ENCODE peak calls at places on chromosomes 13 and 19, in five cellular contexts. One of them, this sample, is unnamed.

GRCh38 chr13:26534036-26534726 is 23.3 kb upstream of the WASF3 start:
- DNase-seq in fibroblast of lung: no peak
- DNase-seq in GM23338: no peak
- DNase-seq in GM23248: no peak
- DNase-seq in PC-9: no peak
- DNase-seq in this sample: no peak

GRCh38 chr19:43672061-43672679 is 2.2 kb upstream of the PLAUR start:
- DNase-seq in fibroblast of lung: no peak
- DNase-seq in PC-9: peak; percentile 14
- DNase-seq in GM23248: peak; percentile 11
- DNase-seq in GM23338: peak; percentile 21
- DNase-seq in this sample: no peak

GRCh38 chr19:38900220-38900629 is 456 bp downstream of the NFKBIB start:
- DNase-seq in GM23338: no peak
- DNase-seq in fibroblast of lung: no peak
- DNase-seq in GM23248: peak; percentile 30
- DNase-seq in PC-9: no peak
- DNase-seq in this sample: no peak

GRCh38 chr19:55563261-55563690 is 17.4 kb downstream of the ZNF579 start:
- DNase-seq in PC-9: no peak
- DNase-seq in GM23338: no peak
- DNase-seq in GM23248: peak; percentile 60
- DNase-seq in fibroblast of lung: peak; percentile 24
- DNase-seq in this sample: no peak

GRCh38 chr19:38691938-38692457 is 44.5 kb downstream of the ACTN4 start:
- DNase-seq in fibroblast of lung: peak; percentile 98
- DNase-seq in GM23248: peak; percentile 97
- DNase-seq in GM23338: no peak
- DNase-seq in PC-9: peak; percentile 90
- DNase-seq in this sample: no peak

GRCh38 chr19:1513492-1514294 is 874 bp upstream of the ADAMTSL5 start:
- DNase-seq in fibroblast of lung: peak; percentile 29
- DNase-seq in GM23338: peak; percentile 63
- DNase-seq in PC-9: peak; percentile 62
- DNase-seq in GM23248: peak; percentile 86
- DNase-seq in this sample: no peak

GRCh38 chr13:39910833-39911232 is 255.4 kb downstream of the COG6 start:
- DNase-seq in PC-9: no peak
- DNase-seq in GM23248: no peak
- DNase-seq in GM23338: no peak
- DNase-seq in fibroblast of lung: peak; percentile 34
- DNase-seq in this sample: no peak

GRCh38 chr19:53553159-53553558 is 15.2 kb downstream of the ZNF331 start:
- DNase-seq in GM23248: peak; percentile 37
- DNase-seq in GM23338: no peak
- DNase-seq in PC-9: no peak
- DNase-seq in fibroblast of lung: no peak
- DNase-seq in this sample: no peak

GRCh38 chr19:46727036-46727501 is 10.2 kb upstream of the PRKD2 start:
- DNase-seq in fibroblast of lung: no peak
- DNase-seq in PC-9: no peak
- DNase-seq in GM23248: no peak
- DNase-seq in GM23338: no peak
- DNase-seq in this sample: no peak

GRCh38 chr13:50089633-50090032 is 74.4 kb downstream of the KCNRG start:
- DNase-seq in GM23248: no peak
- DNase-seq in fibroblast of lung: no peak
- DNase-seq in GM23338: no peak
- DNase-seq in PC-9: no peak
- DNase-seq in this sample: no peak

GRCh38 chr19:47032171-47032811 is 12.7 kb downstream of the NPAS1 start:
- DNase-seq in fibroblast of lung: no peak
- DNase-seq in GM23338: peak; percentile 94
- DNase-seq in PC-9: peak; percentile 67
- DNase-seq in GM23248: peak; percentile 52
- DNase-seq in this sample: no peak

GRCh38 chr19:37933965-37934364 is 27.0 kb downstream of the SIPA1L3 start:
- DNase-seq in GM23338: no peak
- DNase-seq in PC-9: no peak
- DNase-seq in fibroblast of lung: peak; percentile 86
- DNase-seq in GM23248: peak; percentile 9
- DNase-seq in this sample: no peak

GRCh38 chr19:6045108-6045507 is 65.2 kb downstream of the RFX2 start:
- DNase-seq in fibroblast of lung: no peak
- DNase-seq in PC-9: no peak
- DNase-seq in GM23248: no peak
- DNase-seq in GM23338: no peak
- DNase-seq in this sample: no peak

GRCh38 chr13:24270639-24271131 is 38.7 kb upstream of the C1QTNF9 start:
- DNase-seq in fibroblast of lung: peak; percentile 62
- DNase-seq in GM23248: peak; percentile 75
- DNase-seq in PC-9: peak; percentile 7
- DNase-seq in GM23338: peak; percentile 24
- DNase-seq in this sample: no peak

GRCh38 chr19:55082023-55082851 is 6.6 kb downstream of the EPS8L1 start:
- DNase-seq in PC-9: no peak
- DNase-seq in GM23248: peak; percentile 46
- DNase-seq in GM23338: peak; percentile 97
- DNase-seq in fibroblast of lung: peak; percentile 34
- DNase-seq in this sample: peak; percentile 47

GRCh38 chr13:109779074-109779473 is 7.3 kb downstream of the IRS2 start:
- DNase-seq in fibroblast of lung: peak; percentile 29
- DNase-seq in GM23338: no peak
- DNase-seq in GM23248: no peak
- DNase-seq in PC-9: no peak
- DNase-seq in this sample: no peak

DNA sequence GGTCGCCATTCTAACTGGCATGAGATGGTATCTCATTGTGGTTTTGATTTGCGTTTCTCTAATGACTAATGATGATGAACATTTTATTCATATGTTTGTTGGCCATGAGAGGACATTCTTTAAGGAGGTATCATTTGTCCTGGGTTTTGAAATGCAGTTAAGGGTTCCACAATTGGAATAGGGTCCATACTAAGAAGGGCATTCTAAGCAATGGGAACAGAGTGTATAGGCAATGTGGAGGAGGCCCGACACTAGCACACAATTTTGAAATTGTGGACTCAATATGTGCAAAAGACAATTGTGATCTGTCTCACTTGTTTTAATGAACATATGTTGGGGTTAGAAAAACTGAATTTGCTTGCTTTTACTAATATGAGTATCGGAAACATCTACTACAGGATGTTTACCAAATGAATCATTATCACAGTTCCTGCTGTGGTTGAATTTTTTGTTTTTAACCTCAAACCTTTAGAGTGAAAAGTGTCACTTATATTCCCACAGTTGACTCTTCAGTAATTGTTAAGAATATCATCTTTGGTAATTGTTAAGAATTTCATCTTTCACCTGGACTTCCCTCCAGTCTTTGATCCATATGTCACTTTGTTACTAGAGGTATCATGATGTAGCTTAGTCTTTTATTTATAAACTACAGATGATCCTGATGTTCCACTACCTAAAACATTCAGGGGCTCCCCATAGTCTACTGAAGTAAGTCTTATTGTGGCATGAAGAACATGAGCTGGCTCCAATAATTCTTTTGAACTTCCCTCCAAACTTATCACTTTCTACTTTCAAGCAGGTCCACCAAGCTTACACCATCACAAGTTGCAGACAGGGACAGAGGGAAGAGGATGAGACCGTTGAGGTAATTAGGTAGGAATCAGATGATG is 109.7 kb upstream of the KLF12 start:
- DNase-seq in GM23248: peak; percentile 89
- DNase-seq in fibroblast of lung: peak; percentile 83
- DNase-seq in PC-9: no peak
- DNase-seq in GM23338: no peak
- DNase-seq in this sample: no peak
- H3K36me3 ChIP-seq in GM23248: no peaks in the 10 kb centered on the region
- H3K36me3 ChIP-seq in fibroblast of lung: no peaks in the 10 kb centered on the region
- H3K36me3 ChIP-seq in PC-9: no peaks in the 10 kb centered on the region
- H3K36me3 ChIP-seq in GM23338: no peaks in the 10 kb centered on the region
- H3K36me3 ChIP-seq in this sample: no peaks in the 10 kb centered on the region

DNA sequence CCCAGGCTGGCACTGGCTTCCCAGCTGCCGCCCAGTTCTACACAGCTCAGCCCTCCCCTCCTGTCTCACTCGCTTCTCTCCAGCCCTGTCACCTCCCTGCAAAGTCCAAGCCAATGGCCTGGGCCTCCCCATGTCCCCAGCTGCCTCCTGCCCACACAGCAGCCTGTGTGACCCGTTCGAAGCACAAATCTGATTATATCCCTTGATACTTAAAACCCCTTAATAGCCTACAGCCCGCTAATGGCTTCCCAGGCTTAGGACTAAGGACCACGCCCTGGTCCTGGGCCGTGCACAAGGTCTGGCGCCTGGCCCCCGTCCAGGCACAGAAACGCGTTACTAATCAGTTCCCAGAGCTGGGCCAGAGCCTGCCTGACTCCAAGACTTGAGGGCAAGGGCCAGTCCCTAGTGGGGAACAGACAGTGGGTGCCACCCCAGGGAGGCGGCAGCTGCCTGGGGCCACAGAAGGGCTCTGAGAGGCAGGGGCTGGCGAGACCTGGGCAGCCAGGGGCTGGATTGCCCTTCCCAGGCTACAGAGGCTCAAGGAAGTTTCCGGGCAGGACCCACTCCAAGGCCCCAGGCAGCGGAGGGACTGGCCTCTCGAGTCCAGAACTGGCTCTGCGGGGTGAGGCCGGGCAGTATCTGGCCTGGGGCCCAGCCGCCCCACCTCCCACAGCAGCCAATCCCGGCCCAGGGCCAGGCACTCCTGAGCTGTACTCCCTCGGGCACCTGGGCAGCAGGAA is 10.4 kb downstream of the XAB2 start:
- DNase-seq in fibroblast of lung: no peak
- DNase-seq in GM23248: no peak
- DNase-seq in GM23338: no peak
- DNase-seq in PC-9: peak; percentile 97
- DNase-seq in this sample: no peak
- H3K27ac ChIP-seq in fibroblast of lung: no peak overlapping the region
- H3K27ac ChIP-seq in GM23248: no peak overlapping the region
- H3K27ac ChIP-seq in GM23338: no peak overlapping the region
- H3K27ac ChIP-seq in PC-9: peak overlapping the region; percentile 81
- H3K27ac ChIP-seq in this sample: no peak overlapping the region

GRCh38 chr13:94700536-94700935 is 11.8 kb downstream of the SOX21 start:
- DNase-seq in GM23338: no peak
- DNase-seq in fibroblast of lung: no peak
- DNase-seq in PC-9: no peak
- DNase-seq in GM23248: no peak
- DNase-seq in this sample: no peak

GRCh38 chr13:94703271-94703670 is 9.1 kb downstream of the SOX21 start:
- DNase-seq in GM23248: no peak
- DNase-seq in GM23338: peak; percentile 43
- DNase-seq in PC-9: no peak
- DNase-seq in fibroblast of lung: no peak
- DNase-seq in this sample: no peak

GRCh38 chr13:94703721-94704314 is 8.5 kb downstream of the SOX21 start:
- DNase-seq in GM23338: peak; percentile 25
- DNase-seq in fibroblast of lung: no peak
- DNase-seq in GM23248: no peak
- DNase-seq in PC-9: no peak
- DNase-seq in this sample: no peak

GRCh38 chr13:94701313-94702180 is 10.8 kb downstream of the SOX21 start:
- DNase-seq in fibroblast of lung: no peak
- DNase-seq in PC-9: no peak
- DNase-seq in GM23338: peak; percentile 43
- DNase-seq in GM23248: no peak
- DNase-seq in this sample: no peak

GRCh38 chr13:94702181-94703041 is 9.9 kb downstream of the SOX21 start:
- DNase-seq in PC-9: no peak
- DNase-seq in GM23338: peak; percentile 55
- DNase-seq in GM23248: no peak
- DNase-seq in fibroblast of lung: no peak
- DNase-seq in this sample: no peak
- TF ChIP-seq EZH2 in PC-9: no peak
- TF ChIP-seq EZH2 in GM23338: peak; percentile 78
- TF ChIP-seq EZH2 in GM23248: peak; percentile 59
- TF ChIP-seq EZH2 in fibroblast of lung: no peak
- TF ChIP-seq EZH2 in this sample: peak; percentile 62

DNA sequence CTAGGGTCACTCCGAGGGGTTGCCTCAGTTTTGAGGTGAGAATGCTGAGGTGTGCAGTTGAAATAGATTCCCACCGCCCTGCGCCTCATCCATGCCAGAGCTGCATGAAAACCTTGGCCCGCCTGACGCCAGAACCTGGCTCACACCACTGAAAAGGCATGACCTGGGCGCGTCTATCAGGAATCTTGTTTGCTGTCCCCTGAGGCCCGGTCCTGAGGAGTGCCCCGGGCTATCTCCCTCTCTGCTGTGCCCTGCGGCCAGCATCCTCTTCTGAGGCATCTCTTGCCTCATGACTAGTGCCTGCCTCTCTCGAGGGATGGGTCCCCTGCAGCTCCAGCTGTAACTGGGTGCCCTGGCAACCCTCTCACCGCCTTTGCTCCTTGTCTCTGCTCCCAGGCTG is 28.1 kb downstream of the SMARCA4 start:
- DNase-seq in GM23248: no peak
- DNase-seq in fibroblast of lung: no peak
- DNase-seq in PC-9: no peak
- DNase-seq in GM23338: no peak
- DNase-seq in this sample: no peak
- H3K36me3 ChIP-seq in GM23248: peaks cover 18% of the 10 kb centered on the region
- H3K36me3 ChIP-seq in fibroblast of lung: peaks cover 18% of the 10 kb centered on the region
- H3K36me3 ChIP-seq in PC-9: peaks cover 26% of the 10 kb centered on the region
- H3K36me3 ChIP-seq in GM23338: peaks cover 37% of the 10 kb centered on the region
- H3K36me3 ChIP-seq in this sample: peaks cover 86% of the 10 kb centered on the region

DNA sequence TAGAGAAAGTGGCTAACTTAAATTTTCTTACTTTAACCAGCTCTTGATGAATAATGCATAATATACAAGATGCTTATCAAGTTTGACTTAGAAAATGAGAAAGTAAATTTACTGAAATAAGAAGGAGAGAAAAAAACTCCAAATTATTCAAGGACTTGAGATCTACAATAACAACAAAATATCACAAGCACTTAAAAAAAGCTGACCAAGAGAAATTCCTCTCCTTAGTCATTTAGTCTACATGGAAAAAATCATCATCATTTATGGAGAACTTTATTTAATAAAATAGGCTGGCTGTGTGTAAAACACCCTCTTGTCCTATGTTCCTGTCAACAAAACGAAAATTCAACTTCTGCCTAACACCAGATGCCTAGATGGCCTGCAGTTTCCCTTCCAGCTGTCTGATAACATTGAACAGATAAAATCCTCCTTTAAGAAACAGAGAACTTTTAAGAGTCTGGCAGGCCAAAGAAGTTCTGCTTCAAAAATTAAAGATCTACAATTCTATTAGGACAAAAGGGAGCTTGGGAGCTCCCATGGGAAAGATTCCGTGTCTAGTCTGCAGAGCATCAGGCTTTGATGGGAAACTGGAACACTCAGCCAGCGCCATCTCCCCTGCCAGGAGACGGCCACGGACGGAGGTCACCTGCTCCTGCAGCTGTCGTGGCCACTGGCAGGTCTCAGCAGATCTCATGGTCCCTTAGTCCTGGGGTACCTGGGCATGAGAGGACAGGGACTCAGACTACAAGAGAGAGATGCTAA is 37.9 kb upstream of the ATP11A start:
- DNase-seq in PC-9: no peak
- DNase-seq in fibroblast of lung: no peak
- DNase-seq in GM23248: no peak
- DNase-seq in GM23338: no peak
- DNase-seq in this sample: no peak
- H3K27ac ChIP-seq in PC-9: no peak overlapping the region
- H3K27ac ChIP-seq in fibroblast of lung: no peak overlapping the region
- H3K27ac ChIP-seq in GM23248: no peak overlapping the region
- H3K27ac ChIP-seq in GM23338: no peak overlapping the region
- H3K27ac ChIP-seq in this sample: peak overlapping the region; percentile 94

GRCh38 chr19:35959040-35959967 is 23.1 kb downstream of the LRFN3 start:
- DNase-seq in GM23248: peak; percentile 68
- DNase-seq in fibroblast of lung: no peak
- DNase-seq in PC-9: no peak
- DNase-seq in GM23338: peak; percentile 57
- DNase-seq in this sample: no peak
- TF ChIP-seq EZH2 in GM23248: no peak
- TF ChIP-seq EZH2 in fibroblast of lung: no peak
- TF ChIP-seq EZH2 in PC-9: no peak
- TF ChIP-seq EZH2 in GM23338: no peak
- TF ChIP-seq EZH2 in this sample: no peak

This sample was measured in SK-N-MC.